ENCODE peak calls at places on chromosomes 7 and 10, in five cellular contexts. X, Q, P, G and I are unnamed samples. For H3K4me1, the result is how much of the 10 kb centered on the place peaks cover.

GRCh38 chr10:19256331-19256730 is 207.7 kb downstream of the MALRD1 start:
- DNase-seq in Q (no peak), G (no peak), X (no peak), P (no peak), I (no peak)

GRCh38 chr7:137073571-137074325 is 205.3 kb downstream of the CHRM2 start:
- DNase-seq in G (no peak), P (no peak), Q (peak), X (no peak), I (no peak)

GRCh38 chr7:24715661-24716479 is 41.4 kb downstream of the GSDME start:
- DNase-seq in P (peak), Q (peak), G (peak), X (no peak), I (peak)

GRCh38 chr7:40836218-40836617 is 701.4 kb downstream of the SUGCT start:
- DNase-seq in Q (no peak), G (no peak), X (no peak), P (no peak), I (no peak)

GRCh38 chr10:75648186-75648761 is 216.8 kb downstream of the LRMDA start:
- DNase-seq in G (no peak), Q (no peak), P (no peak), X (no peak), I (no peak)

GRCh38 chr10:102452672-102453340 is 1.5 kb upstream of the C10orf95 start:
- DNase-seq in P (no peak), Q (peak), G (no peak), X (no peak), I (no peak)

GRCh38 chr7:24903559-24903958 is 76.4 kb downstream of the OSBPL3 start:
- DNase-seq in G (no peak), X (no peak), Q (no peak), P (no peak), I (no peak)

GRCh38 chr7:120272896-120273475 is at the start of gene KCND2:
- DNase-seq in Q (no peak), G (peak), P (peak), X (no peak), I (no peak)

GRCh38 chr10:102621418-102622325 is 22.6 kb upstream of the TRIM8 start:
- DNase-seq in G (no peak), P (no peak), X (no peak), Q (peak), I (no peak)

GRCh38 chr7:100865372-100865911 is 1.7 kb upstream of the TRIP6 start:
- DNase-seq in P (no peak), Q (peak), G (peak), X (no peak), I (peak)

GRCh38 chr7:47153076-47153475 is 428.8 kb downstream of the TNS3 start:
- DNase-seq in G (no peak), X (peak), P (no peak), Q (peak), I (no peak)

GRCh38 chr7:26328498-26329390 is 37.1 kb downstream of the SNX10 start:
- DNase-seq in Q (no peak), G (no peak), X (no peak), P (no peak), I (no peak)

GRCh38 chr7:157987906-157988305 is 599.7 kb downstream of the PTPRN2 start:
- DNase-seq in X (no peak), P (no peak), Q (no peak), G (no peak), I (peak)

GRCh38 chr7:54145716-54146115 is 396.5 kb upstream of the VSTM2A start:
- DNase-seq in Q (no peak), G (peak), P (no peak), X (no peak), I (no peak)

GRCh38 chr10:15726042-15726441 is 6.3 kb upstream of the ITGA8 start:
- DNase-seq in Q (no peak), G (no peak), X (no peak), P (no peak), I (no peak)

GRCh38 chr10:32054087-32054486 is 2.1 kb downstream of the KIF5B start:
- DNase-seq in X (no peak), G (no peak), Q (peak), P (peak), I (no peak)

GRCh38 chr7:132295198-132295597 is 281.1 kb downstream of the PLXNA4 start:
- DNase-seq in P (no peak), X (no peak), Q (peak), G (no peak), I (no peak)

GRCh38 chr10:99621454-99622246 is 1.4 kb upstream of the SLC25A28 start:
- DNase-seq in P (no peak), X (no peak), G (no peak), Q (no peak), I (peak)

GRCh38 chr10:17802966-17803365 is 6.2 kb upstream of the MRC1 start:
- DNase-seq in G (no peak), Q (peak), X (no peak), P (no peak), I (no peak)

GRCh38 chr7:117248810-117249209 is 74.0 kb downstream of the WNT2 start:
- DNase-seq in X (no peak), G (no peak), P (no peak), Q (peak), I (no peak)

GRCh38 chr7:111784971-111785575 is 222.8 kb upstream of the IMMP2L start:
- DNase-seq in G (no peak), Q (no peak), P (no peak), X (no peak), I (no peak)

GRCh38 chr7:81769891-81770818 is at the start of gene HGF:
- DNase-seq in Q (peak), X (peak), G (peak), P (peak), I (peak)

GRCh38 chr7:33044986-33045385 is 17.6 kb downstream of the NT5C3A start:
- DNase-seq in X (no peak), Q (peak), G (no peak), P (no peak), I (no peak)

GRCh38 chr7:47635091-47636090 is 53.5 kb upstream of the TNS3 start:
- DNase-seq in P (peak), X (peak), G (peak), Q (no peak), I (no peak)

GRCh38 chr7:16466087-16466472 is 542 bp upstream of the SOSTDC1 start:
- DNase-seq in Q (no peak), P (no peak), X (no peak), G (no peak), I (no peak)

GRCh38 chr10:86953747-86954680 is 3.4 kb downstream of the MMRN2 start:
- DNase-seq in G (peak), P (peak), Q (peak), X (peak), I (peak)

GRCh38 chr7:112086496-112087254 is 119.5 kb downstream of the DOCK4 start:
- DNase-seq in P (no peak), X (peak), Q (no peak), G (no peak), I (no peak)

GRCh38 chr7:186516-187113 is 5.8 kb upstream of the FAM20C start:
- DNase-seq in X (no peak), P (no peak), G (no peak), Q (no peak), I (no peak)

GRCh38 chr7:144936314-144936713 is 100.5 kb upstream of the TPK1 start:
- DNase-seq in X (no peak), P (no peak), Q (no peak), G (no peak), I (no peak)

GRCh38 chr7:114085592-114086490 is 167.0 kb upstream of the PPP1R3A start:
- DNase-seq in G (peak), X (peak), P (peak), Q (peak), I (peak)

GRCh38 chr7:88305044-88305443 is 1.6 kb downstream of the STEAP4 start:
- DNase-seq in Q (no peak), G (no peak), P (no peak), X (no peak), I (no peak)

GRCh38 chr10:131729361-131729760 is 171.4 kb upstream of the PPP2R2D start:
- DNase-seq in P (peak), G (peak), X (no peak), Q (no peak), I (peak)

GRCh38 chr10:112535432-112536038 is 88.5 kb downstream of the VTI1A start:
- DNase-seq in Q (no peak), X (no peak), P (no peak), G (no peak), I (no peak)

GRCh38 chr10:3887885-3888476 is 103.0 kb upstream of the KLF6 start:
- DNase-seq in Q (peak), P (peak), X (no peak), G (peak), I (no peak)

GRCh38 chr7:90720970-90721768 is 125.0 kb downstream of the CDK14 start:
- DNase-seq in P (no peak), G (no peak), X (peak), Q (peak), I (no peak)

GRCh38 chr7:139798221-139798620 is 20.4 kb upstream of the HIPK2 start:
- DNase-seq in X (no peak), G (no peak), Q (no peak), P (no peak), I (no peak)

GRCh38 chr7:124152859-124153692 is 120.2 kb upstream of the TMEM229A start:
- DNase-seq in X (no peak), Q (peak), P (peak), G (peak), I (no peak)
- TF ChIP-seq CTCF in X (peak), Q (peak), P (peak), G (peak), I (no peak)

DNA sequence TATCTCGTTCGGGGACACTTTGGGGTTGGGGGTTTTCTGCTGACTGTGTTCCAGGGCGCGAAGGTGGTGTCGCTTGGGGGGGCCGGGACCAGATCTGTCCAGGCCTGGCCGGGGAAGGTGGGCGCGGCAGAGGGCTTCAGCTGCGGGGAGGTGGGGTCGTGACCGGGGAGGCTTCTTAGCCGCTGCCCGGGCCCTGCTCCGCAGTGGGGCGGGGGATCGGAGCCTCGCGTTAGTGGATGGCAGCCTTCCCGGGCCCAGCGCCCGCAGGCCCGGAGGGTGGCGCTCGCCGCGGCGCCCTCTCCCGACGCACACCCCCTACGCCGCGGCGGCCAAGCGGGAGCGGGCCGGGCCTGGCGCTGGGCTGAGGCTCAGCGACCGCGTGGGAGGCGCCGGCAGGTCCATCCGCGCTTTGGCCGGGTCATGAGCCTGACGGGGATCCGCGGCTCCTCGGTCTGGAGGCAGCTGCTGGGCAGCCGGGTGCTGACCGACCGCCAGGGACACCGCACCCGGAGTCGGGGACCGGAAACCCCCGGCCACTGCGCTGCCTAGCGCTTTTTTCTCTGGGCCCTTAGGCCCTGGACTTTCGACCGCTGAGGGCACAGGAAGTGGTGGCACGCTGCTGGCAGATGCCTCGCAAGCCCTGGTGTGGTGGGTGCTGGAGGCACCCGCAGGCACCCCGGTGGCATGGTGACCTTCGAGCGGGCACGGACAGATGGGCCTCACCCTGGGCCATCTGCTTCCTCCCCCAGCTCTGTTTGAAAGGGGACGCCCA is 1.2 kb downstream of the AGAP3 start:
- DNase-seq in X (peak), G (no peak), P (peak), Q (peak), I (peak)
- H3K27ac ChIP-seq in X (peak), G (no peak), P (no peak), Q (peak), I (peak)

GRCh38 chr7:28771901-28772622 is 186.1 kb downstream of the TRIL start:
- DNase-seq in P (no peak), Q (no peak), X (no peak), G (no peak), I (no peak)
- H3K4me1 ChIP-seq in P (under half), Q (under half), X (under half), G (under half), I (under half)

DNA sequence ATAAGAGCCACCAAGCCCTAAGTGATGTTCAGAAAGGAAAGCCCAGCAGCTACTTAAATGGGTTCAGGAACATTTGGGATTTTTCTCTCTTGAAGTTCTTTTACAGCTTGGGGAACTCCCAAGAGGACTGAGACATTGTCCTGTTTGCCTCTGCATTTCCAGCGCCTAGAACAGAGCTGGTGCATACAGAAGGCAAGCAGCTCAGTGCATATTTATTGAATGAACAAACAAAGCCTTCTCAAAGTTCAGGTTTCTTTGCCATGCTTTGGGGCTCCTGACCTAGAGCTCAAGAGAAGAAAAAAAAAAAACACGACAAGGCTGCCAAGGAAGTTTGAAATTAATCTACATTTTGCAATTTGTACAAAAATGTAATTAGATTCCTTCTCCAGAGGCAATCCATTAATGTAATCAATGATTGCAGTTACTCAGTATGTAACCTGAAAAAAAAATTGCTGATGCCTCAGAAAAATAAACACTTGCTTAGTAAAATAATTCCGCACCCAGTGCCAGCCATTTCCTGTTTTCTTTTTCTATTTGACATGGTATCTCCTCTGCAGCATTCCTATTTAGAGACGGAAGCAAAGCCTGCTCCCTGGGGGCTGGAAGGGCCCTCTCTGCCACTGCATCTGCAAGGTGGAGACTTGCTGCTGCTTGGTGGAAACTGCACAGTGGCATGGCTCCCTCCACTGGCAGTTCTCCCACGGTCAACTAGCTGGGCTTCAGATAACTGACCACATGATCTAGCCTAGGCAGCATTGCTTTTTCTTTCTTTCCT is 157.3 kb downstream of the TMEM178B start:
- DNase-seq in Q (peak), P (peak), X (peak), G (peak), I (no peak)
- TF ChIP-seq CTCF in Q (peak), P (peak), X (peak), G (peak), I (no peak)